ENCODE peak calls at places on chromosomes 7 and 10, in four cellular contexts. One of them, this sample, is unnamed.
A peak's percentile ranks its signal among the peaks of the same experiment; 100 is the strongest.

GRCh38 chr7:111813306-111813705 is 251.0 kb upstream of the IMMP2L start:
- DNase-seq in astrocyte of the spinal cord: no peak
- DNase-seq in tibial artery: no peak
- DNase-seq in fibroblast of mammary gland: no peak
- DNase-seq in this sample: no peak

GRCh38 chr10:60114765-60115586 is 208.6 kb upstream of the CCDC6 start:
- DNase-seq in fibroblast of mammary gland: peak; percentile 82
- DNase-seq in astrocyte of the spinal cord: peak; percentile 81
- DNase-seq in tibial artery: no peak
- DNase-seq in this sample: no peak

GRCh38 chr10:118835682-118836326 is 81.0 kb upstream of the CACUL1 start:
- DNase-seq in tibial artery: no peak
- DNase-seq in fibroblast of mammary gland: peak; percentile 63
- DNase-seq in astrocyte of the spinal cord: no peak
- DNase-seq in this sample: no peak

GRCh38 chr10:11832042-11832441 is 8.9 kb downstream of the PROSER2 start:
- DNase-seq in fibroblast of mammary gland: peak; percentile 16
- DNase-seq in tibial artery: no peak
- DNase-seq in astrocyte of the spinal cord: no peak
- DNase-seq in this sample: no peak

GRCh38 chr7:54260868-54261475 is 281.2 kb upstream of the VSTM2A start:
- DNase-seq in fibroblast of mammary gland: peak; percentile 97
- DNase-seq in tibial artery: no peak
- DNase-seq in astrocyte of the spinal cord: peak; percentile 84
- DNase-seq in this sample: no peak

GRCh38 chr7:70890147-70890969 is 241.6 kb upstream of the GALNT17 start:
- DNase-seq in astrocyte of the spinal cord: no peak
- DNase-seq in tibial artery: no peak
- DNase-seq in fibroblast of mammary gland: no peak
- DNase-seq in this sample: no peak

GRCh38 chr7:4606776-4607175 is 75.3 kb upstream of the FOXK1 start:
- DNase-seq in astrocyte of the spinal cord: no peak
- DNase-seq in tibial artery: no peak
- DNase-seq in fibroblast of mammary gland: no peak
- DNase-seq in this sample: peak; percentile 35

GRCh38 chr10:97428572-97428981 is 2.6 kb downstream of the PGAM1 start:
- DNase-seq in fibroblast of mammary gland: peak; percentile 52
- DNase-seq in tibial artery: no peak
- DNase-seq in astrocyte of the spinal cord: no peak
- DNase-seq in this sample: no peak

GRCh38 chr7:124152859-124153692 is 120.2 kb upstream of the TMEM229A start:
- DNase-seq in fibroblast of mammary gland: peak; percentile 40
- DNase-seq in astrocyte of the spinal cord: peak; percentile 50
- DNase-seq in tibial artery: no peak
- DNase-seq in this sample: no peak

GRCh38 chr7:54813398-54813797 is 54.4 kb upstream of the SEC61G start:
- DNase-seq in tibial artery: no peak
- DNase-seq in fibroblast of mammary gland: peak; percentile 14
- DNase-seq in astrocyte of the spinal cord: peak; percentile 7
- DNase-seq in this sample: no peak

GRCh38 chr10:27369832-27370231 is 129.2 kb upstream of the ACBD5 start:
- DNase-seq in fibroblast of mammary gland: no peak
- DNase-seq in astrocyte of the spinal cord: no peak
- DNase-seq in tibial artery: no peak
- DNase-seq in this sample: no peak

GRCh38 chr10:76432274-76433012 is 1001.0 kb downstream of the LRMDA start:
- DNase-seq in fibroblast of mammary gland: peak; percentile 89
- DNase-seq in astrocyte of the spinal cord: peak; percentile 67
- DNase-seq in tibial artery: peak; percentile 75
- DNase-seq in this sample: no peak

GRCh38 chr10:23345861-23346260 is 1.3 kb upstream of the C10orf67 start:
- DNase-seq in astrocyte of the spinal cord: peak; percentile 81
- DNase-seq in fibroblast of mammary gland: peak; percentile 90
- DNase-seq in tibial artery: no peak
- DNase-seq in this sample: no peak

GRCh38 chr10:3080608-3081007 is 13.3 kb downstream of the PFKP start:
- DNase-seq in fibroblast of mammary gland: no peak
- DNase-seq in tibial artery: no peak
- DNase-seq in astrocyte of the spinal cord: no peak
- DNase-seq in this sample: no peak

GRCh38 chr7:142549007-142549406 is 200.3 kb upstream of the PRSS1 start:
- DNase-seq in fibroblast of mammary gland: peak; percentile 80
- DNase-seq in tibial artery: no peak
- DNase-seq in astrocyte of the spinal cord: no peak
- DNase-seq in this sample: no peak

GRCh38 chr7:27092753-27093097 is 3.1 kb downstream of the HOXA1 start:
- DNase-seq in astrocyte of the spinal cord: no peak
- DNase-seq in tibial artery: no peak
- DNase-seq in fibroblast of mammary gland: no peak
- DNase-seq in this sample: no peak

GRCh38 chr10:25753776-25754175 is 180.3 kb upstream of the MYO3A start:
- DNase-seq in tibial artery: no peak
- DNase-seq in astrocyte of the spinal cord: peak; percentile 11
- DNase-seq in fibroblast of mammary gland: peak; percentile 36
- DNase-seq in this sample: no peak

GRCh38 chr7:45181286-45181960 is 23.8 kb downstream of the RAMP3 start:
- DNase-seq in astrocyte of the spinal cord: no peak
- DNase-seq in tibial artery: peak; percentile 39
- DNase-seq in fibroblast of mammary gland: no peak
- DNase-seq in this sample: peak; percentile 16

GRCh38 chr7:129468087-129468486 is 33.9 kb downstream of the STRIP2 start:
- DNase-seq in fibroblast of mammary gland: no peak
- DNase-seq in tibial artery: no peak
- DNase-seq in astrocyte of the spinal cord: peak; percentile 6
- DNase-seq in this sample: no peak

GRCh38 chr7:19747740-19748339 is 25.6 kb downstream of the TMEM196 start:
- DNase-seq in astrocyte of the spinal cord: peak; percentile 59
- DNase-seq in tibial artery: no peak
- DNase-seq in fibroblast of mammary gland: peak; percentile 53
- DNase-seq in this sample: no peak

GRCh38 chr7:36794689-36795088 is 70.4 kb upstream of the AOAH start:
- DNase-seq in fibroblast of mammary gland: no peak
- DNase-seq in tibial artery: no peak
- DNase-seq in astrocyte of the spinal cord: no peak
- DNase-seq in this sample: no peak

GRCh38 chr7:1055084-1055450 is 10.7 kb downstream of the GPR146 start:
- DNase-seq in fibroblast of mammary gland: no peak
- DNase-seq in astrocyte of the spinal cord: peak; percentile 64
- DNase-seq in tibial artery: peak; percentile 83
- DNase-seq in this sample: peak; percentile 81

GRCh38 chr10:14153570-14154055 is 177.1 kb downstream of the FRMD4A start:
- DNase-seq in tibial artery: no peak
- DNase-seq in astrocyte of the spinal cord: peak; percentile 7
- DNase-seq in fibroblast of mammary gland: no peak
- DNase-seq in this sample: no peak

GRCh38 chr10:132447446-132448247 is 50.6 kb downstream of the PWWP2B start:
- DNase-seq in astrocyte of the spinal cord: peak; percentile 85
- DNase-seq in tibial artery: no peak
- DNase-seq in fibroblast of mammary gland: peak; percentile 67
- DNase-seq in this sample: no peak

GRCh38 chr10:42645103-42645502 is 6.7 kb upstream of the ZNF33B start:
- DNase-seq in tibial artery: no peak
- DNase-seq in fibroblast of mammary gland: no peak
- DNase-seq in astrocyte of the spinal cord: no peak
- DNase-seq in this sample: no peak

GRCh38 chr7:95897557-95898183 is 125.3 kb downstream of the DYNC1I1 start:
- DNase-seq in fibroblast of mammary gland: no peak
- DNase-seq in astrocyte of the spinal cord: no peak
- DNase-seq in tibial artery: no peak
- DNase-seq in this sample: no peak

GRCh38 chr7:152759655-152760383 is at the start of gene ACTR3B:
- DNase-seq in astrocyte of the spinal cord: peak; percentile 83
- DNase-seq in fibroblast of mammary gland: peak; percentile 81
- DNase-seq in tibial artery: peak; percentile 92
- DNase-seq in this sample: peak; percentile 79

GRCh38 chr10:102068216-102068615 is 3.1 kb downstream of the HPS6 start:
- DNase-seq in fibroblast of mammary gland: peak; percentile 32
- DNase-seq in astrocyte of the spinal cord: no peak
- DNase-seq in tibial artery: no peak
- DNase-seq in this sample: no peak

GRCh38 chr7:35714862-35715261 is 19.9 kb upstream of the HERPUD2 start:
- DNase-seq in tibial artery: no peak
- DNase-seq in fibroblast of mammary gland: no peak
- DNase-seq in astrocyte of the spinal cord: no peak
- DNase-seq in this sample: no peak
- TF ChIP-seq CTCF in tibial artery: no peak
- TF ChIP-seq CTCF in fibroblast of mammary gland: no peak
- TF ChIP-seq CTCF in astrocyte of the spinal cord: no peak
- TF ChIP-seq CTCF in this sample: peak; percentile 51

GRCh38 chr7:55977831-55978230 is 13.4 kb downstream of the NIPSNAP2 start:
- DNase-seq in tibial artery: no peak
- DNase-seq in fibroblast of mammary gland: no peak
- DNase-seq in astrocyte of the spinal cord: peak; percentile 64
- DNase-seq in this sample: no peak
- H3K4me3 ChIP-seq in tibial artery: no peak overlapping the region
- H3K4me3 ChIP-seq in fibroblast of mammary gland: no peak overlapping the region
- H3K4me3 ChIP-seq in astrocyte of the spinal cord: no peak overlapping the region
- H3K4me3 ChIP-seq in this sample: no peak overlapping the region

GRCh38 chr7:73858807-73859206 is 2.2 kb upstream of the TMEM270 start:
- DNase-seq in astrocyte of the spinal cord: no peak
- DNase-seq in tibial artery: no peak
- DNase-seq in fibroblast of mammary gland: peak; percentile 39
- DNase-seq in this sample: no peak

GRCh38 chr7:73861305-73861704 is 346 bp downstream of the TMEM270 start:
- DNase-seq in fibroblast of mammary gland: no peak
- DNase-seq in tibial artery: no peak
- DNase-seq in astrocyte of the spinal cord: no peak
- DNase-seq in this sample: no peak

GRCh38 chr7:73860859-73861258 is at the start of gene TMEM270:
- DNase-seq in tibial artery: no peak
- DNase-seq in fibroblast of mammary gland: no peak
- DNase-seq in astrocyte of the spinal cord: no peak
- DNase-seq in this sample: no peak

GRCh38 chr7:73852500-73852899 is 8.5 kb upstream of the TMEM270 start:
- DNase-seq in fibroblast of mammary gland: no peak
- DNase-seq in tibial artery: no peak
- DNase-seq in astrocyte of the spinal cord: no peak
- DNase-seq in this sample: no peak

DNA sequence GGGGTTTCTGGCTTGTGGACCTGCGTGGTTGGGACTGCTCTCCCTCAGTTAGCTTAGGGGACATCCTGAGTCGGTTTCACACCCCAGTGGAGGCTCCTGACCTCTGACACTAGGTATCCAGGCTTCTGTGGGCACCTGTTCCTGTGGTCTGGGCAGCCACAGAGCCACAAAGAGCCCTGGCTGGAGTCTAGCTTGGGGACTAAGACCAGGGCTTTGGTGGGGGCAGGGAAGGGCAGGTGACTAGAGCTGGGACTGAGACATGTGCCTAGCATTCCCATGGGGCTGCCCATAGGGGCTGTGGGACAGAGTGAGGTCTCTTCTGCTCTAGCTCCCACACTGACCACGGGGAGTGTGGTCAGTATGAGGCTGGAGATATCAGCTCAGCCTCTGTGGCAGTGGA is 4.0 kb upstream of the TMEM270 start:
- DNase-seq in astrocyte of the spinal cord: no peak
- DNase-seq in tibial artery: no peak
- DNase-seq in fibroblast of mammary gland: no peak
- DNase-seq in this sample: no peak
- TF ChIP-seq CTCF in astrocyte of the spinal cord: no peak
- TF ChIP-seq CTCF in tibial artery: no peak
- TF ChIP-seq CTCF in fibroblast of mammary gland: no peak
- TF ChIP-seq CTCF in this sample: no peak

GRCh38 chr10:82358486-82359097 is 483.6 kb downstream of the NRG3 start:
- DNase-seq in astrocyte of the spinal cord: no peak
- DNase-seq in fibroblast of mammary gland: peak; percentile 14
- DNase-seq in tibial artery: no peak
- DNase-seq in this sample: no peak
- H3K4me3 ChIP-seq in astrocyte of the spinal cord: no peak overlapping the region
- H3K4me3 ChIP-seq in fibroblast of mammary gland: no peak overlapping the region
- H3K4me3 ChIP-seq in tibial artery: no peak overlapping the region
- H3K4me3 ChIP-seq in this sample: no peak overlapping the region

GRCh38 chr10:7410306-7410799 is 481 bp downstream of the SFMBT2 start:
- DNase-seq in tibial artery: no peak
- DNase-seq in astrocyte of the spinal cord: no peak
- DNase-seq in fibroblast of mammary gland: peak; percentile 12
- DNase-seq in this sample: no peak
- TF ChIP-seq CTCF in tibial artery: no peak
- TF ChIP-seq CTCF in astrocyte of the spinal cord: no peak
- TF ChIP-seq CTCF in fibroblast of mammary gland: no peak
- TF ChIP-seq CTCF in this sample: no peak

GRCh38 chr10:70599319-70599718 is 3.2 kb downstream of the PRF1 start:
- DNase-seq in fibroblast of mammary gland: no peak
- DNase-seq in astrocyte of the spinal cord: no peak
- DNase-seq in tibial artery: no peak
- DNase-seq in this sample: no peak

GRCh38 chr10:70598857-70599295 is 3.7 kb downstream of the PRF1 start:
- DNase-seq in fibroblast of mammary gland: no peak
- DNase-seq in tibial artery: no peak
- DNase-seq in astrocyte of the spinal cord: no peak
- DNase-seq in this sample: no peak

GRCh38 chr10:70600512-70601395 is 1.8 kb downstream of the PRF1 start:
- DNase-seq in tibial artery: no peak
- DNase-seq in astrocyte of the spinal cord: no peak
- DNase-seq in fibroblast of mammary gland: no peak
- DNase-seq in this sample: no peak

GRCh38 chr10:70597856-70598815 is 4.4 kb downstream of the PRF1 start:
- DNase-seq in fibroblast of mammary gland: no peak
- DNase-seq in astrocyte of the spinal cord: no peak
- DNase-seq in tibial artery: no peak
- DNase-seq in this sample: no peak

DNA sequence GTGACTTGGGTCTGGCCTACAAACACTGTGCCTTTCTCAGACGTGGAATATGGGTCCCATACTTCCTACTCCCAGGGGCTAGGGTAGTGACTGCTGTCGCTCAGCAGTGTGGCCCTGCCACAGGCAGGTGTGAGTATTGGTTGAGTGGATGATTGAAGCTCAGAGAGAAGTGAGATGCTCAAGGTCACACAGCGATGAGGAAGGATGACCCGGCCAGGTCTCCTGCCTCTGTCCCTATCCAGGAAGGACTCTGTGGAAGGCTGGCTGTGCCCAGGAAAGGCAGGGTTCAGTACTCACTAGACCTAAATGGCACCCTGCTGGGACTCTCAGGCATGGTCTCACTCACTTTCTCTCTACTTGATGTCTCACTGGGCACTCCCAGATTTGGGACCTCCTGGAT is 2.8 kb downstream of the PRF1 start:
- DNase-seq in tibial artery: no peak
- DNase-seq in astrocyte of the spinal cord: no peak
- DNase-seq in fibroblast of mammary gland: no peak
- DNase-seq in this sample: no peak
- H3K4me3 ChIP-seq in tibial artery: no peak overlapping the region
- H3K4me3 ChIP-seq in astrocyte of the spinal cord: no peak overlapping the region
- H3K4me3 ChIP-seq in fibroblast of mammary gland: no peak overlapping the region
- H3K4me3 ChIP-seq in this sample: no peak overlapping the region

DNA sequence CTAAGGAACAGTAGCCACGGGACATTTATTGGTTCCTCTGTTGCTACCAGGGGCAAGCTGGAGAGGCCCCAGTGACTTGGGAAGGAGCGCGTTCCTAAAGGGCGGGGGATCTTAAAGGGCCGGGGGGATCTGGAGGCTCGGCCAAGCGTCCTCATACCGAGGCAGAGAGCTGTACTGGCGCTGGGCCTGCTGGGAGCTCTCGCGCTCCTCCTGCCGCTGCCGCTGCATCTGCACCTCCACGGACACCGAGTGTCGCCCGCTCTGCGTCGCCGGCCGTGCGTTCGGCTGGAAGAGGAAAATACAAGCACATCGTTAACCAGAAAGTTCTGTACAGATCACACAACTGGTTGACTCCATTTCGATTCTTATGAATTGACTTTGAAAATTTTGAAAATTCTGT is 695.6 kb downstream of the PARD3 start:
- DNase-seq in astrocyte of the spinal cord: no peak
- DNase-seq in fibroblast of mammary gland: no peak
- DNase-seq in tibial artery: no peak
- DNase-seq in this sample: no peak
- TF ChIP-seq CTCF in astrocyte of the spinal cord: no peak
- TF ChIP-seq CTCF in fibroblast of mammary gland: no peak
- TF ChIP-seq CTCF in tibial artery: no peak
- TF ChIP-seq CTCF in this sample: no peak

This sample was measured in dorsolateral prefrontal cortex.